ENCODE peak calls at places on chromosomes 12 and 14, in ten cellular contexts. G is breast epithelium, W is transverse colon, L is SK-N-SH, T is vagina, R is HCT116, V is H1, U is stomach, Y is GM23338, O is suprapubic skin. N is an unnamed sample. For H3K4me1, the result is how much of the 10 kb centered on the place peaks cover.

GRCh38 chr14:63605041-63605532 is 36.6 kb downstream of the WDR89 start:
- DNase-seq in G (no peak), W (peak), L (no peak), T (no peak), R (no peak), V (no peak), U (no peak), Y (no peak), O (no peak), N (no peak)

GRCh38 chr14:58663494-58664111 is 25.8 kb downstream of the DACT1 start:
- DNase-seq in G (no peak), W (peak), L (peak), T (no peak), R (no peak), V (no peak), U (no peak), Y (peak), O (no peak), N (no peak)

GRCh38 chr14:104247336-104248202 is 109.2 kb downstream of the KIF26A start:
- DNase-seq in G (peak), W (no peak), L (no peak), T (no peak), R (no peak), V (no peak), U (peak), Y (no peak), O (peak), N (peak)

GRCh38 chr12:39620664-39621658 is 1.4 kb upstream of the ABCD2 start:
- DNase-seq in G (no peak), W (peak), L (no peak), T (no peak), R (no peak), V (no peak), U (no peak), Y (no peak), O (no peak), N (no peak)

GRCh38 chr14:104724407-104724980 is 465 bp downstream of the ADSS1 start:
- DNase-seq in G (no peak), W (peak), L (peak), T (no peak), R (no peak), V (no peak), U (peak), Y (peak), O (no peak), N (no peak)

GRCh38 chr12:66537866-66538265 is 141.0 kb downstream of the GRIP1 start:
- DNase-seq in G (no peak), W (no peak), L (no peak), T (no peak), R (no peak), V (no peak), U (no peak), Y (no peak), O (no peak), N (no peak)

GRCh38 chr12:81208193-81208946 is 130.5 kb downstream of the ACSS3 start:
- DNase-seq in G (no peak), W (peak), L (no peak), T (no peak), R (no peak), V (no peak), U (no peak), Y (no peak), O (no peak), N (no peak)

GRCh38 chr14:22850944-22851790 is 14.8 kb downstream of the MMP14 start:
- DNase-seq in G (peak), W (peak), L (no peak), T (no peak), R (no peak), V (no peak), U (peak), Y (no peak), O (peak), N (peak)

GRCh38 chr12:18297883-18298282 is 36.6 kb downstream of the PIK3C2G start:
- DNase-seq in G (no peak), W (no peak), L (no peak), T (no peak), R (no peak), V (no peak), U (no peak), Y (peak), O (no peak), N (no peak)

GRCh38 chr12:125677829-125678228 is 612.6 kb downstream of the AACS start:
- DNase-seq in G (no peak), W (no peak), L (no peak), T (no peak), R (no peak), V (no peak), U (no peak), Y (no peak), O (no peak), N (no peak)

GRCh38 chr12:130478786-130479185 is 141.1 kb downstream of the PIWIL1 start:
- DNase-seq in G (no peak), W (no peak), L (no peak), T (no peak), R (no peak), V (no peak), U (no peak), Y (no peak), O (no peak), N (no peak)

GRCh38 chr14:53152909-53153701 is at the start of gene DDHD1:
- DNase-seq in G (peak), W (peak), L (peak), T (no peak), R (peak), V (peak), U (peak), Y (peak), O (peak), N (peak)

GRCh38 chr14:103522649-103523582 is at the start of gene CKB:
- DNase-seq in G (no peak), W (peak), L (peak), T (no peak), R (no peak), V (peak), U (peak), Y (peak), O (peak), N (peak)

GRCh38 chr12:52805000-52805399 is 8.9 kb downstream of the KRT4 start:
- DNase-seq in G (no peak), W (no peak), L (no peak), T (no peak), R (no peak), V (no peak), U (no peak), Y (peak), O (no peak), N (no peak)

DNA sequence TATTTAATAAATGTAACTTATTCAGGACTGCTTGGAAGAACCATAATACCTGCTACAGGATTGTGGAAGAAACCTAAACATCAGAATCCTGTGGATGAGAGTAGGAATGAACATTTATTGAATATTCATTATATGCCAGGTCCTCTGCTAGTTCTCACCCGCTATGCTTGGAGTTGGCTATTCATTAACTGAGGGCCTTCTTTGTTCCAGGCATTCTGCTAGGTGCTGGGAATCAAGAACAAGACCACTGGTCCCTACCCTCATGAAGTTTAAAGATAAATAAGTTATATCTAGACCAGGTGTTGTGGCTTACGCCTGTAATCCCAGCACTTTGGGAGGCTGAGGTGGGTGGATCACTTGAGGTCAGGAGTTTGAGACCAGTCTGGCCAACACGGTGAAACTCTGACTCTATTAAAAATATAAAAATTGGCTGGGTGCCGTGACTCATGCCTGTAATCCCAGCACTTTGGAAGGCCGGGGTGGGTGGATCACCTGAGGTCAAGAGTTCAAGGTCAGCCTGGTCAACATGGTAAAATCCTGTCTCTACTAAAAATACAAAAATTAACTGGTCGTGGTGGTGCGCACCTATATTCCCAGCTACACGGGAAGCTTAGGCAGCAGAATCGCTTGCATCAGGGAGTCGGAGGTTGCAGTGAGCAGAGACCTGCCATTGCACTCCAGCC is 3.8 kb upstream of the TULP3 start:
- DNase-seq in G (no peak), W (no peak), L (no peak), T (no peak), R (no peak), V (no peak), U (no peak), Y (no peak), O (peak), N (no peak)
- H3K4me3 ChIP-seq in G (no peak), W (no peak), L (no peak), T (no peak), R (no peak), V (no peak), U (no peak), Y (no peak), O (no peak), N (no peak)

DNA sequence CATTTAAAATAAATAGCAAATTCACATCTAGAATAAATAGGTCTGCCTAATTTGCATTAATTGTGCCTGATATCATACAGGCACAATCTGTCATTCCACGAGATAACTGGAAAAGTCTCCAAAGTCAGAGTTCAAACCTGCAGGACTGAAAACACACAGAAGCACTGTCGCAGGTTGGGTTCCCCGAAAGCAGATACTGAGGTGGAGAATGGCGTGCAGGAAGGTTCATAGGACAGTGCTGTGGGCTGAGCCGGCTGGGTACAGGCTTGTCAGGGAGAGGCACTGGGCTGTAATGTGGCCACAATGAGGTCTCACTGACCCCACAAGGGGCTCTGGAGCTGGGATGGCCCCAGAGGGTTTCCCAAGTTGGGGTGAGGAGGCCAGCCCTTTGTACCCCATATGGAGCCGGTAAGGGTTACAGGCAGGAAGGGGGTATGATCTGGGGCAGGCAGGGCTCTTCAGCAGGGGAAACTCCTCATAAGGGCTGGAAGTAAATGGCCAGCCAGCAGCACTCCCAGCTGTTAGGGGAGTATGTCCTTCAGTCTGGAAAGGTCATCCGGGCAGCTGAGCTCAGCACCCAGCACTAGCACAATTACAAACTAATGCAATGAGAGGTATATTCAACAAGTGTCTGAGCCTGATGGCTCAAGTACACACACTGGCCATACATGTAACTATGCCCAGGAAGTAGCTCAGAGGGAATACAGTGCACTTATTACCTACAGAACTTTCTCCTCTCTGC is 68.5 kb downstream of the NT5DC3 start:
- DNase-seq in G (no peak), W (no peak), L (no peak), T (no peak), R (no peak), V (no peak), U (no peak), Y (no peak), O (no peak), N (no peak)
- TF ChIP-seq POLR2AphosphoS5 in G (no peak), W (no peak), L (no peak), T (no peak), R (no peak), V (no peak), U (no peak), Y (no peak), O (no peak), N (no peak)

GRCh38 chr12:70251226-70251625 is 8.0 kb downstream of the CNOT2 start:
- DNase-seq in G (no peak), W (no peak), L (no peak), T (no peak), R (no peak), V (no peak), U (no peak), Y (peak), O (no peak), N (no peak)
- H3K4me1 ChIP-seq in G (under half), W (under half), L (under half), T (half or more), R (under half), V (under half), U (half or more), Y (half or more), O (half or more), N (half or more)

GRCh38 chr14:24171422-24172260 is at the start of gene REC8:
- DNase-seq in G (no peak), W (peak), L (peak), T (no peak), R (no peak), V (peak), U (peak), Y (peak), O (peak), N (peak)
- H3K4me3 ChIP-seq in G (peak), W (peak), L (peak), T (peak), R (no peak), V (peak), U (peak), Y (peak), O (peak), N (no peak)

GRCh38 chr14:89378119-89378518 is 38.9 kb downstream of the FOXN3 start:
- DNase-seq in G (no peak), W (no peak), L (no peak), T (no peak), R (no peak), V (no peak), U (no peak), Y (no peak), O (no peak), N (no peak)

GRCh38 chr14:89372156-89372555 is 44.9 kb downstream of the FOXN3 start:
- DNase-seq in G (no peak), W (no peak), L (no peak), T (no peak), R (no peak), V (no peak), U (no peak), Y (no peak), O (no peak), N (no peak)

GRCh38 chr14:89373185-89373584 is 43.8 kb downstream of the FOXN3 start:
- DNase-seq in G (no peak), W (no peak), L (no peak), T (no peak), R (no peak), V (no peak), U (no peak), Y (no peak), O (no peak), N (no peak)

GRCh38 chr14:89377544-89377943 is 39.5 kb downstream of the FOXN3 start:
- DNase-seq in G (no peak), W (no peak), L (no peak), T (no peak), R (no peak), V (no peak), U (no peak), Y (no peak), O (no peak), N (no peak)

DNA sequence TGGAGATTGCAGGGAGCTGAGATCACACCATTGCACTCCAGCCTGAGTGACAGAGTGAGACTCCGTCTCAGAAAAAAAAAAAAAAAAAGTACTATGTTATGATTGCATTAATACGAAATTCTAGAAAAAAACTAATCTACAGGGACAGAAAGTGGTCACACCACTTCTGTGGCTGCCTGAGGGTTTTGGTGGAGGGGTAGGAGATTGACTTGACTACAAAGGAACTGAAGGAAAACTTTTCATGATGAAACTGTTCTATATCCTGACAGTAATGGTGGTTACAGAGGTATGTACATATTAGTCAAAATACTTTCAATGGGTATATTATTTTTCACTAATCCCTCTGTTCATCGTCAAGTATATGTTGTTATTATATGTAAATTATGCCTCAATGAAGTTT is 42.1 kb downstream of the FOXN3 start:
- DNase-seq in G (no peak), W (no peak), L (no peak), T (no peak), R (no peak), V (no peak), U (no peak), Y (no peak), O (no peak), N (no peak)
- TF ChIP-seq POLR2AphosphoS5 in G (no peak), W (no peak), L (no peak), T (no peak), R (no peak), V (no peak), U (no peak), Y (no peak), O (no peak), N (no peak)

GRCh38 chr12:93902736-93903562 is 225.8 kb downstream of the CRADD start:
- DNase-seq in G (no peak), W (peak), L (no peak), T (no peak), R (no peak), V (no peak), U (no peak), Y (no peak), O (no peak), N (no peak)

GRCh38 chr12:93896962-93897361 is 219.8 kb downstream of the CRADD start:
- DNase-seq in G (no peak), W (no peak), L (no peak), T (peak), R (no peak), V (peak), U (no peak), Y (no peak), O (no peak), N (no peak)

GRCh38 chr12:93904124-93904523 is 226.9 kb downstream of the CRADD start:
- DNase-seq in G (no peak), W (no peak), L (no peak), T (no peak), R (no peak), V (no peak), U (no peak), Y (no peak), O (no peak), N (no peak)

GRCh38 chr12:93902192-93902591 is 225.0 kb downstream of the CRADD start:
- DNase-seq in G (no peak), W (no peak), L (no peak), T (no peak), R (no peak), V (no peak), U (no peak), Y (no peak), O (no peak), N (no peak)

DNA sequence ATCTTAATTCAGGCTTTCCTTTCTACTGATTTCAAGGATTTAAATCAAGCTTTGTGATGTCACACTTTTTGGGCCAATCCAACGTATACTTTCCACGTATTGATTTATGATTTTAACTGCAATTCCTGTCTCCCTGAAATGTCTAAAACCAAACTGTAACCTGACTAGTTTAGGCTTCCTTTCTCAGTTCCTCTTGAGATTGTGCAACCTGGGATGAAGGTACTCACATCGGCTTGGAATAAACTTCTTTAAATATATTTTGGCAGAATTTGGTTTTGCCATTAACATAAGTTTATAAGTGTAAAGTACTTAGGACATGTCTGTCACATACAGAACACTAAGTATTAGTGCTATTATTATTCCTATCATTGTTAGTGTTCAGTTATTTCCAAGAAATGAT is 224.6 kb downstream of the CRADD start:
- DNase-seq in G (no peak), W (no peak), L (no peak), T (no peak), R (no peak), V (no peak), U (no peak), Y (no peak), O (no peak), N (no peak)
- H3K4me1 ChIP-seq in G (under half), W (under half), L (under half), T (under half), R (under half), V (under half), U (under half), Y (under half), O (under half), N (under half)

GRCh38 chr14:49589387-49589786 is 3.2 kb upstream of the RPS29 start:
- DNase-seq in G (no peak), W (no peak), L (no peak), T (no peak), R (no peak), V (no peak), U (no peak), Y (no peak), O (no peak), N (no peak)

GRCh38 chr14:49594347-49595089 is 4.2 kb upstream of the LRR1 start:
- DNase-seq in G (no peak), W (peak), L (no peak), T (peak), R (no peak), V (no peak), U (no peak), Y (no peak), O (no peak), N (peak)

GRCh38 chr14:49598479-49599301 is at the start of gene LRR1:
- DNase-seq in G (peak), W (peak), L (peak), T (peak), R (peak), V (peak), U (peak), Y (peak), O (peak), N (peak)

GRCh38 chr14:49598182-49598478 is 610 bp upstream of the LRR1 start:
- DNase-seq in G (no peak), W (peak), L (peak), T (peak), R (no peak), V (no peak), U (peak), Y (no peak), O (no peak), N (no peak)

GRCh38 chr14:49593016-49593415 is 5.7 kb upstream of the LRR1 start:
- DNase-seq in G (no peak), W (no peak), L (no peak), T (no peak), R (no peak), V (no peak), U (no peak), Y (no peak), O (no peak), N (no peak)
- H3K4me3 ChIP-seq in G (no peak), W (no peak), L (no peak), T (no peak), R (no peak), V (no peak), U (no peak), Y (no peak), O (no peak), N (no peak)